ENCODE peak calls at places on chromosome 6, in ten cellular contexts. One of them, this sample, is unnamed.
A peak's percentile ranks its signal among the peaks of the same experiment; 100 is the strongest.

GRCh38 chr6:1665214-1665613 is 55.5 kb downstream of the FOXC1 start:
- DNase-seq in breast epithelium: no peak
- DNase-seq in heart left ventricle: no peak
- DNase-seq in suprapubic skin: no peak
- DNase-seq in lower leg skin: no peak
- DNase-seq in IMR-90: no peak
- DNase-seq in A549: no peak
- DNase-seq in esophagus muscularis mucosa: no peak
- DNase-seq in spleen: no peak
- DNase-seq in ovary: no peak
- DNase-seq in this sample: no peak

GRCh38 chr6:10526156-10526555 is 5.0 kb downstream of the GCNT2 start:
- DNase-seq in A549: no peak
- DNase-seq in breast epithelium: no peak
- DNase-seq in ovary: no peak
- DNase-seq in suprapubic skin: no peak
- DNase-seq in IMR-90: no peak
- DNase-seq in lower leg skin: peak; percentile 57
- DNase-seq in heart left ventricle: no peak
- DNase-seq in esophagus muscularis mucosa: no peak
- DNase-seq in spleen: no peak
- DNase-seq in this sample: no peak

GRCh38 chr6:45724511-45724910 is 291.1 kb downstream of the CLIC5 start:
- DNase-seq in breast epithelium: peak; percentile 53
- DNase-seq in lower leg skin: no peak
- DNase-seq in suprapubic skin: no peak
- DNase-seq in IMR-90: peak; percentile 84
- DNase-seq in ovary: peak; percentile 48
- DNase-seq in esophagus muscularis mucosa: no peak
- DNase-seq in heart left ventricle: no peak
- DNase-seq in spleen: no peak
- DNase-seq in A549: no peak
- DNase-seq in this sample: peak; percentile 76

GRCh38 chr6:26598267-26598666 is 1.5 kb downstream of the ABT1 start:
- DNase-seq in IMR-90: no peak
- DNase-seq in lower leg skin: no peak
- DNase-seq in esophagus muscularis mucosa: no peak
- DNase-seq in ovary: peak; percentile 62
- DNase-seq in spleen: peak; percentile 75
- DNase-seq in A549: no peak
- DNase-seq in breast epithelium: no peak
- DNase-seq in suprapubic skin: no peak
- DNase-seq in heart left ventricle: peak; percentile 49
- DNase-seq in this sample: no peak

GRCh38 chr6:47308674-47309325 is 905 bp downstream of the TNFRSF21 start:
- DNase-seq in ovary: peak; percentile 19
- DNase-seq in A549: peak; percentile 29
- DNase-seq in esophagus muscularis mucosa: peak; percentile 92
- DNase-seq in breast epithelium: no peak
- DNase-seq in suprapubic skin: no peak
- DNase-seq in IMR-90: peak; percentile 19
- DNase-seq in spleen: peak; percentile 75
- DNase-seq in lower leg skin: peak; percentile 85
- DNase-seq in heart left ventricle: peak; percentile 52
- DNase-seq in this sample: peak; percentile 39

GRCh38 chr6:155187994-155188706 is 75.7 kb upstream of the CLDN20 start:
- DNase-seq in lower leg skin: no peak
- DNase-seq in A549: no peak
- DNase-seq in esophagus muscularis mucosa: no peak
- DNase-seq in spleen: no peak
- DNase-seq in heart left ventricle: no peak
- DNase-seq in IMR-90: peak; percentile 66
- DNase-seq in ovary: no peak
- DNase-seq in breast epithelium: no peak
- DNase-seq in suprapubic skin: no peak
- DNase-seq in this sample: no peak

GRCh38 chr6:161161889-161162624 is 111.8 kb downstream of the AGPAT4 start:
- DNase-seq in esophagus muscularis mucosa: no peak
- DNase-seq in ovary: no peak
- DNase-seq in breast epithelium: peak; percentile 67
- DNase-seq in IMR-90: peak; percentile 59
- DNase-seq in lower leg skin: no peak
- DNase-seq in A549: no peak
- DNase-seq in suprapubic skin: peak; percentile 74
- DNase-seq in spleen: no peak
- DNase-seq in heart left ventricle: no peak
- DNase-seq in this sample: no peak

GRCh38 chr6:35751594-35751993 is 14.8 kb downstream of the ARMC12 start:
- DNase-seq in heart left ventricle: no peak
- DNase-seq in IMR-90: no peak
- DNase-seq in suprapubic skin: no peak
- DNase-seq in A549: no peak
- DNase-seq in breast epithelium: no peak
- DNase-seq in ovary: no peak
- DNase-seq in esophagus muscularis mucosa: no peak
- DNase-seq in lower leg skin: no peak
- DNase-seq in spleen: no peak
- DNase-seq in this sample: no peak

GRCh38 chr6:34358389-34358906 is 34.0 kb downstream of the NUDT3 start:
- DNase-seq in breast epithelium: no peak
- DNase-seq in suprapubic skin: no peak
- DNase-seq in lower leg skin: no peak
- DNase-seq in esophagus muscularis mucosa: no peak
- DNase-seq in A549: no peak
- DNase-seq in IMR-90: peak; percentile 77
- DNase-seq in heart left ventricle: no peak
- DNase-seq in spleen: no peak
- DNase-seq in ovary: peak; percentile 69
- DNase-seq in this sample: no peak

GRCh38 chr6:90355965-90356364 is 59.3 kb upstream of the BACH2 start:
- DNase-seq in lower leg skin: no peak
- DNase-seq in suprapubic skin: no peak
- DNase-seq in ovary: no peak
- DNase-seq in spleen: no peak
- DNase-seq in esophagus muscularis mucosa: no peak
- DNase-seq in IMR-90: no peak
- DNase-seq in breast epithelium: no peak
- DNase-seq in A549: no peak
- DNase-seq in heart left ventricle: no peak
- DNase-seq in this sample: peak; percentile 19

GRCh38 chr6:134056046-134056445 is 3.6 kb upstream of the SLC2A12 start:
- DNase-seq in ovary: no peak
- DNase-seq in spleen: no peak
- DNase-seq in heart left ventricle: no peak
- DNase-seq in suprapubic skin: no peak
- DNase-seq in IMR-90: no peak
- DNase-seq in breast epithelium: no peak
- DNase-seq in A549: no peak
- DNase-seq in esophagus muscularis mucosa: no peak
- DNase-seq in lower leg skin: no peak
- DNase-seq in this sample: no peak

GRCh38 chr6:109096198-109096597 is 891 bp downstream of the CEP57L1 start:
- DNase-seq in lower leg skin: no peak
- DNase-seq in suprapubic skin: no peak
- DNase-seq in A549: no peak
- DNase-seq in heart left ventricle: no peak
- DNase-seq in breast epithelium: no peak
- DNase-seq in IMR-90: no peak
- DNase-seq in esophagus muscularis mucosa: no peak
- DNase-seq in ovary: no peak
- DNase-seq in spleen: no peak
- DNase-seq in this sample: no peak

GRCh38 chr6:109095821-109096084 is 446 bp downstream of the CEP57L1 start:
- DNase-seq in lower leg skin: no peak
- DNase-seq in esophagus muscularis mucosa: no peak
- DNase-seq in breast epithelium: no peak
- DNase-seq in spleen: no peak
- DNase-seq in IMR-90: no peak
- DNase-seq in suprapubic skin: no peak
- DNase-seq in A549: no peak
- DNase-seq in ovary: no peak
- DNase-seq in heart left ventricle: no peak
- DNase-seq in this sample: no peak

GRCh38 chr6:109095036-109095820 is at the start of gene CEP57L1:
- DNase-seq in suprapubic skin: peak; percentile 97
- DNase-seq in A549: peak; percentile 95
- DNase-seq in ovary: peak; percentile 97
- DNase-seq in heart left ventricle: peak; percentile 99
- DNase-seq in spleen: peak; percentile 99
- DNase-seq in IMR-90: peak; percentile 97
- DNase-seq in breast epithelium: peak; percentile 93
- DNase-seq in lower leg skin: peak; percentile 99
- DNase-seq in esophagus muscularis mucosa: peak; percentile 98
- DNase-seq in this sample: peak; percentile 97

GRCh38 chr6:109093732-109094131 is 914 bp downstream of the SESN1 start:
- DNase-seq in lower leg skin: no peak
- DNase-seq in ovary: no peak
- DNase-seq in A549: no peak
- DNase-seq in suprapubic skin: no peak
- DNase-seq in breast epithelium: no peak
- DNase-seq in esophagus muscularis mucosa: no peak
- DNase-seq in IMR-90: peak; percentile 14
- DNase-seq in heart left ventricle: no peak
- DNase-seq in spleen: no peak
- DNase-seq in this sample: no peak

GRCh38 chr6:109094351-109095035 is at the start of gene SESN1:
- DNase-seq in A549: peak; percentile 96
- DNase-seq in ovary: peak; percentile 92
- DNase-seq in esophagus muscularis mucosa: peak; percentile 96
- DNase-seq in breast epithelium: peak; percentile 91
- DNase-seq in lower leg skin: peak; percentile 98
- DNase-seq in heart left ventricle: peak; percentile 95
- DNase-seq in spleen: peak; percentile 98
- DNase-seq in IMR-90: peak; percentile 89
- DNase-seq in suprapubic skin: peak; percentile 96
- DNase-seq in this sample: peak; percentile 96
- TF ChIP-seq POLR2A in A549: peak; percentile 76
- TF ChIP-seq POLR2A in ovary: peak; percentile 92
- TF ChIP-seq POLR2A in esophagus muscularis mucosa: peak; percentile 79
- TF ChIP-seq POLR2A in breast epithelium: peak; percentile 84
- TF ChIP-seq POLR2A in lower leg skin: no peak
- TF ChIP-seq POLR2A in heart left ventricle: peak; percentile 66
- TF ChIP-seq POLR2A in spleen: peak; percentile 63
- TF ChIP-seq POLR2A in IMR-90: peak; percentile 93
- TF ChIP-seq POLR2A in suprapubic skin: peak; percentile 86
- TF ChIP-seq POLR2A in this sample: peak; percentile 27

DNA sequence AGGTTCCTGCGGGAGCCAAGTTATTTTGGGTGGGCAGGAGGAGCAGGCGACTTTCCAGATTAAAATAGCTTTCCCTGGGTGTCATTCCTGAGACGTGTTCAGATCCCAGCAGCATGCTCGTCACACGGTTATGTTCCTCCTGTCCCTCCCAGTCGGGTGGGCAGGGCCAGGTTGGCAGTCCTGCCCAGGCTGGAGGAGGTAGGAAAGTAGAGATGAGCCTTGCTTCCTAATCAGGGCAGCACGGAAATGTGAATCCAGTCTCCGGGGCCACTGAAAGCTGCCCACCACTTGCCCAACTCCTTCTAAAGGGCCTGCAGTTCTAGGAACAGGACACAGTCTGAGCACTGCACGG is 137.0 kb downstream of the MRPL14 start:
- DNase-seq in lower leg skin: no peak
- DNase-seq in A549: no peak
- DNase-seq in ovary: no peak
- DNase-seq in IMR-90: peak; percentile 57
- DNase-seq in breast epithelium: peak; percentile 68
- DNase-seq in suprapubic skin: no peak
- DNase-seq in esophagus muscularis mucosa: no peak
- DNase-seq in spleen: no peak
- DNase-seq in heart left ventricle: peak; percentile 75
- DNase-seq in this sample: no peak
- H3K4me3 ChIP-seq in lower leg skin: no peak overlapping the region
- H3K4me3 ChIP-seq in A549: no peak overlapping the region
- H3K4me3 ChIP-seq in ovary: no peak overlapping the region
- H3K4me3 ChIP-seq in IMR-90: no peak overlapping the region
- H3K4me3 ChIP-seq in breast epithelium: no peak overlapping the region
- H3K4me3 ChIP-seq in suprapubic skin: no peak overlapping the region
- H3K4me3 ChIP-seq in esophagus muscularis mucosa: no peak overlapping the region
- H3K4me3 ChIP-seq in spleen: no peak overlapping the region
- H3K4me3 ChIP-seq in heart left ventricle: no peak overlapping the region
- H3K4me3 ChIP-seq in this sample: no peak overlapping the region

DNA sequence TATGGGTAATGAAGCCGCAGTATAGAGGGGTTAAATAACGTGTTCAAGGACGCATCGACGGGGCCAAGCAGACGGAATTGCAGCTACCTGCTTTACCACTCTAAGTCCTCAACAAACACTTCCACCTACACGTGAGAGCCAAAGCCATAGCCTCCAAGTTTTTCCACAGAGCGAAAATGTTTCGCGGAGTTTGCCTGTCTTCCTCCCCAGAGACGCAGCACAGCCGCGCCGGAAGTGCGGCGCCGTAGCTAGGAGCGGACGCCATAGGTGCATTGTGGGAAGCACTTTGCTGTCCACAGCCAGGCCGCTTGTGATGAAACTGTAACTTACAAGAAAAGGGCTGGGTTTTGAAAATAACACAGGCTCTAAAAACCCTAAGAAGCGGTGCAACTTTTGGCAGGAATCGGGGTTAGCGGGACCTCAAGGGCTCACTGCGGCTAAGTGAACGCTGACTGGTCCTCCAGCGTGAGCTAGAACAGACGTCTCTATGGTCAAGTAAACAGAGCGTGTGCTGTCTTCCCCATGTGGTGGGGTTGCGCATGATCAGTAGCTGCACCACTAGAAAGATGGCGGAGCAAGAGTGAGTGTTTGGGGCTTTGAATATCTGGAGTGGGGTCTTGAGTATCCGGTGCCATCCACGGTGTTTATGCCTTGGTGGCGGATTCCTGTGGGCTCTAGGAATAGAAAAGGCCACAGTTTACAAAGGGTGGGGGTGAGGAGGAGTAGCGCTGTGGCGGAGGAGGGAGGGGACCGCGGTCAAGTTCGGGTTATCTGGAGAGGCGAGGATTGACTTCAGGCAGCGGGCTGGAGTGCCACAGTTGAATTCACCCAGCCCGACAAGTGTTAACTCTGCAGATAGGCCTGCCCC is at the start of gene RPL7L1:
- DNase-seq in suprapubic skin: peak; percentile 90
- DNase-seq in esophagus muscularis mucosa: peak; percentile 94
- DNase-seq in lower leg skin: peak; percentile 94
- DNase-seq in IMR-90: peak; percentile 87
- DNase-seq in spleen: peak; percentile 96
- DNase-seq in heart left ventricle: peak; percentile 85
- DNase-seq in ovary: peak; percentile 77
- DNase-seq in A549: peak; percentile 90
- DNase-seq in breast epithelium: peak; percentile 83
- DNase-seq in this sample: peak; percentile 92
- TF ChIP-seq POLR2A in suprapubic skin: peak; percentile 47
- TF ChIP-seq POLR2A in esophagus muscularis mucosa: no peak
- TF ChIP-seq POLR2A in lower leg skin: peak; percentile 7
- TF ChIP-seq POLR2A in IMR-90: peak; percentile 95
- TF ChIP-seq POLR2A in spleen: no peak
- TF ChIP-seq POLR2A in heart left ventricle: no peak
- TF ChIP-seq POLR2A in ovary: peak; percentile 60
- TF ChIP-seq POLR2A in A549: peak; percentile 58
- TF ChIP-seq POLR2A in breast epithelium: peak; percentile 38
- TF ChIP-seq POLR2A in this sample: no peak

DNA sequence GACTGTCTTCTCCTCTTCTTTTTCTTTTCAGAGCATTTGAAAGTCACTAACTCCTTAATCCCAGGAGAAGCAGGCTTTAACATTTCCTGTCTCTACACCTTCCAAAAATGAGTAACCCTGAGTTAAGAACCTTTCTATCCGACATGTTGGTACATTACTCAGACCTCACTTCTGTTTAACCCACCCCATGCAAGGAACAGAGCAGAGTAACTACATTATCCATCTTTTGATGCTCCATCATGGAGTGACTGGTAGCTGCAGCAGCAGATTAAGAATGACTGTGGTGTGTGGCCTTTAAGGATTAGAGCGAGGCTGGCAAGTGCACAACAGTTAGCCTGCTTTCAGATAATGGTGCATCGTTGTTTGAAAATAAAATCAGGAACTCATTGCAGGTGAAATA is 2.0 kb downstream of the TRAF3IP2 start:
- DNase-seq in A549: no peak
- DNase-seq in heart left ventricle: no peak
- DNase-seq in esophagus muscularis mucosa: no peak
- DNase-seq in IMR-90: peak; percentile 34
- DNase-seq in breast epithelium: no peak
- DNase-seq in suprapubic skin: no peak
- DNase-seq in ovary: no peak
- DNase-seq in lower leg skin: no peak
- DNase-seq in spleen: no peak
- DNase-seq in this sample: no peak
- H3K4me3 ChIP-seq in A549: no peak overlapping the region
- H3K4me3 ChIP-seq in heart left ventricle: peak overlapping the region; percentile 68
- H3K4me3 ChIP-seq in esophagus muscularis mucosa: peak overlapping the region; percentile 62
- H3K4me3 ChIP-seq in IMR-90: peak overlapping the region; percentile 20
- H3K4me3 ChIP-seq in breast epithelium: peak overlapping the region; percentile 60
- H3K4me3 ChIP-seq in suprapubic skin: peak overlapping the region; percentile 59
- H3K4me3 ChIP-seq in ovary: peak overlapping the region; percentile 45
- H3K4me3 ChIP-seq in lower leg skin: no peak overlapping the region
- H3K4me3 ChIP-seq in spleen: no peak overlapping the region
- H3K4me3 ChIP-seq in this sample: no peak overlapping the region